ENCODE peak calls at places on chromosome 14, in nine cellular contexts. K is A172; W is endothelial cell; V is effector CD8-positive, alpha-beta T cell; T is HFFc6; I is uterus; F is epithelial cell of esophagus; U is CD8-positive, alpha-beta T cell; B is M059J. G is an unnamed sample.

GRCh38 chr14:78195431-78195830 is 25.3 kb downstream of the NRXN3 start:
- DNase-seq in F (no peak), I (no peak), V (no peak), U (no peak), B (no peak), K (no peak), W (no peak), T (no peak), G (no peak)

GRCh38 chr14:78700236-78700635 is 530.1 kb downstream of the NRXN3 start:
- DNase-seq in T (peak; percentile 12), I (no peak), B (peak; percentile 1), K (no peak), F (no peak), V (no peak), U (no peak), W (no peak), G (no peak)

GRCh38 chr14:85532981-85533820 is 3.3 kb downstream of the FLRT2 start:
- DNase-seq in W (peak; percentile 41), K (peak; percentile 54), F (peak; percentile 88), B (no peak), V (no peak), T (peak; percentile 84), I (peak; percentile 42), U (no peak), G (no peak)

GRCh38 chr14:34204774-34205173 is 253.9 kb upstream of the EGLN3 start:
- DNase-seq in I (no peak), V (no peak), W (no peak), K (peak; percentile 4), T (no peak), F (no peak), U (no peak), B (no peak), G (no peak)

GRCh38 chr14:83300454-83301064 is 1766.9 kb upstream of the SEL1L start:
- DNase-seq in T (peak; percentile 28), F (peak; percentile 48), I (no peak), V (no peak), B (no peak), U (no peak), W (no peak), K (peak; percentile 13), G (peak; percentile 36)

GRCh38 chr14:72883963-72884362 is 9.9 kb downstream of the DPF3 start:
- DNase-seq in I (no peak), W (no peak), B (peak; percentile 79), K (peak; percentile 16), T (no peak), F (peak; percentile 76), U (no peak), V (no peak), G (no peak)

GRCh38 chr14:94636744-94637412 is 24.7 kb downstream of the SERPINA3 start:
- DNase-seq in I (no peak), F (no peak), B (no peak), T (no peak), V (no peak), W (no peak), U (no peak), K (no peak), G (no peak)

GRCh38 chr14:35366048-35366428 is 38.5 kb downstream of the NFKBIA start:
- DNase-seq in K (peak; percentile 37), I (no peak), T (peak; percentile 43), F (no peak), W (no peak), B (peak; percentile 86), V (no peak), U (no peak), G (no peak)

GRCh38 chr14:31138301-31138700 is 69.3 kb downstream of the HECTD1 start:
- DNase-seq in I (no peak), T (no peak), B (no peak), K (no peak), U (no peak), V (no peak), W (no peak), F (no peak), G (no peak)

GRCh38 chr14:73463411-73463810 is 5.1 kb upstream of the NUMB start:
- DNase-seq in W (no peak), K (peak; percentile 78), B (peak; percentile 81), T (peak; percentile 93), F (peak; percentile 98), U (no peak), V (no peak), I (no peak), G (no peak)

GRCh38 chr14:85483037-85483436 is 46.9 kb upstream of the FLRT2 start:
- DNase-seq in U (no peak), K (no peak), V (no peak), I (no peak), B (no peak), W (no peak), F (no peak), T (no peak), G (no peak)

GRCh38 chr14:44316647-44317432 is 190.2 kb downstream of the FSCB start:
- DNase-seq in T (peak; percentile 58), U (no peak), W (no peak), K (peak; percentile 89), I (no peak), B (peak; percentile 81), F (peak; percentile 97), V (no peak), G (no peak)